ENCODE peak calls at places on chromosomes 16 and 17, in seven cellular contexts. V is esophagus squamous epithelium, W is PC-9, B is AG04450, K is OCI-LY7, D is choroid plexus epithelial cell, P is uterus. Y is an unnamed sample.

GRCh38 chr17:82439194-82439828 is 11.2 kb downstream of the CYBC1 start:
- DNase-seq in B (no peak), P (no peak), V (no peak), K (no peak), D (no peak), W (no peak), Y (no peak)

GRCh38 chr16:15949210-15950166 is at the start of gene ABCC1:
- DNase-seq in B (no peak), D (no peak), K (peak; percentile 74), V (no peak), P (peak; percentile 39), W (no peak), Y (no peak)

GRCh38 chr16:69105501-69106361 is at the start of gene HAS3:
- DNase-seq in P (no peak), V (no peak), K (peak; percentile 12), W (peak; percentile 71), D (peak; percentile 80), B (no peak), Y (peak; percentile 49)

GRCh38 chr17:1315891-1316403 is 36.5 kb downstream of the TRARG1 start:
- DNase-seq in K (no peak), B (no peak), V (no peak), W (no peak), P (no peak), D (peak; percentile 41), Y (no peak)

GRCh38 chr16:67447508-67448076 is 16.7 kb downstream of the HSD11B2 start:
- DNase-seq in D (peak; percentile 40), K (peak; percentile 68), V (no peak), W (no peak), P (peak; percentile 65), B (peak; percentile 37), Y (peak; percentile 53)

GRCh38 chr17:74037320-74037719 is 166.2 kb upstream of the RPL38 start:
- DNase-seq in V (no peak), P (no peak), B (no peak), W (no peak), D (peak; percentile 11), K (no peak), Y (peak; percentile 15)

GRCh38 chr17:1232786-1233185 is 37.5 kb upstream of the BHLHA9 start:
- DNase-seq in W (no peak), B (peak; percentile 23), V (no peak), D (peak; percentile 73), P (no peak), K (no peak), Y (peak; percentile 69)

GRCh38 chr17:49557204-49558024 is 18.3 kb upstream of the NXPH3 start:
- DNase-seq in P (no peak), K (peak; percentile 65), V (no peak), B (no peak), W (no peak), D (peak; percentile 79), Y (peak; percentile 57)

GRCh38 chr16:50616883-50617629 is 64.1 kb downstream of the SNX20 start:
- DNase-seq in B (no peak), P (no peak), D (no peak), K (no peak), V (no peak), W (no peak), Y (no peak)

GRCh38 chr17:56431736-56432135 is 161.8 kb upstream of the NOG start:
- DNase-seq in B (peak; percentile 8), V (no peak), P (no peak), W (no peak), K (no peak), D (no peak), Y (no peak)

GRCh38 chr17:82283208-82283749 is 9.8 kb upstream of the CSNK1D start:
- DNase-seq in W (peak; percentile 82), K (no peak), V (no peak), D (peak; percentile 76), P (no peak), B (peak; percentile 81), Y (peak; percentile 88)

GRCh38 chr16:12453832-12454231 is 349.9 kb downstream of the CPPED1 start:
- DNase-seq in D (no peak), V (no peak), K (no peak), P (no peak), W (no peak), B (no peak), Y (no peak)

GRCh38 chr17:77840156-77840555 is 118.3 kb upstream of the TNRC6C start:
- DNase-seq in P (no peak), D (peak; percentile 66), K (no peak), B (no peak), V (no peak), W (no peak), Y (no peak)

GRCh38 chr17:42423766-42424165 is 710 bp upstream of the CAVIN1 start:
- DNase-seq in D (no peak), P (no peak), B (no peak), K (no peak), W (no peak), V (no peak), Y (no peak)

GRCh38 chr16:57519796-57520360 is 16.5 kb downstream of the CCDC102A start:
- DNase-seq in K (peak; percentile 79), P (peak; percentile 82), V (no peak), B (no peak), D (peak; percentile 78), W (no peak), Y (peak; percentile 57)

GRCh38 chr17:81713556-81714411 is 1.7 kb downstream of the SLC25A10 start:
- DNase-seq in W (no peak), V (no peak), K (no peak), D (no peak), P (peak; percentile 18), B (no peak), Y (no peak)

GRCh38 chr16:4612977-4613635 is 1.6 kb downstream of the UBALD1 start:
- DNase-seq in D (no peak), W (peak; percentile 81), V (no peak), B (no peak), K (no peak), P (no peak), Y (no peak)

GRCh38 chr16:79418588-79418987 is 181.9 kb downstream of the MAF start:
- DNase-seq in B (no peak), D (no peak), W (no peak), K (no peak), V (no peak), P (no peak), Y (no peak)

GRCh38 chr16:69613283-69614154 is 47.8 kb downstream of the NFAT5 start:
- DNase-seq in V (no peak), B (no peak), D (peak; percentile 65), K (no peak), P (no peak), W (peak; percentile 82), Y (peak; percentile 56)

GRCh38 chr16:85649411-85649977 is 36.4 kb downstream of the GSE1 start:
- DNase-seq in K (no peak), W (no peak), B (no peak), P (no peak), D (no peak), V (no peak), Y (no peak)

GRCh38 chr16:58582971-58583765 is 46.5 kb downstream of the CNOT1 start:
- DNase-seq in W (no peak), V (no peak), B (no peak), P (no peak), D (peak; percentile 77), K (no peak), Y (no peak)

GRCh38 chr17:28724500-28725165 is 1.4 kb downstream of the TLCD1 start:
- DNase-seq in K (peak; percentile 28), P (no peak), W (no peak), V (no peak), D (no peak), B (no peak), Y (no peak)

GRCh38 chr16:70568601-70569217 is 45.1 kb downstream of the SF3B3 start:
- DNase-seq in P (no peak), D (peak; percentile 66), K (no peak), W (peak; percentile 99), V (no peak), B (no peak), Y (no peak)

GRCh38 chr17:32513579-32513978 is 26.8 kb downstream of the CDK5R1 start:
- DNase-seq in W (no peak), V (no peak), K (no peak), P (no peak), B (no peak), D (no peak), Y (no peak)

GRCh38 chr17:67293251-67294203 is 48.5 kb upstream of the HELZ start:
- DNase-seq in D (peak; percentile 71), B (no peak), P (peak; percentile 46), W (no peak), V (no peak), K (peak; percentile 83), Y (peak; percentile 53)

GRCh38 chr17:2369551-2370210 is 31.2 kb downstream of the MNT start:
- DNase-seq in D (peak; percentile 42), V (no peak), P (no peak), W (no peak), K (peak; percentile 28), B (no peak), Y (no peak)

GRCh38 chr17:75267403-75268232 is 3.4 kb downstream of the MIF4GD start:
- DNase-seq in D (no peak), P (no peak), W (no peak), V (no peak), K (no peak), B (no peak), Y (no peak)

GRCh38 chr17:63929860-63930766 is 2.0 kb downstream of the CD79B start:
- DNase-seq in W (no peak), D (no peak), V (no peak), P (no peak), K (peak; percentile 57), B (no peak), Y (no peak)
- H3K4me3 ChIP-seq in W (no peak overlapping the region), D (no peak overlapping the region), V (peak overlapping the region; percentile 14), P (no peak overlapping the region), K (peak overlapping the region; percentile 98), B (no peak overlapping the region), Y (no peak overlapping the region)

GRCh38 chr17:4594406-4595349 is 10.3 kb downstream of the SMTNL2 start:
- DNase-seq in W (no peak), K (peak; percentile 41), D (no peak), P (no peak), V (no peak), B (no peak), Y (no peak)
- TF ChIP-seq CTCF in W (no peak), K (peak; percentile 56), D (peak; percentile 26), P (no peak), V (no peak), B (peak; percentile 15), Y (no peak)

GRCh38 chr17:45131294-45131615 is 1.1 kb downstream of the PLCD3 start:
- DNase-seq in W (no peak), D (no peak), V (no peak), P (no peak), B (no peak), K (no peak), Y (no peak)
- H3K4me3 ChIP-seq in W (peak overlapping the region; percentile 96), D (peak overlapping the region; percentile 79), V (peak overlapping the region; percentile 98), P (peak overlapping the region; percentile 99), B (peak overlapping the region; percentile 83), K (no peak overlapping the region), Y (peak overlapping the region; percentile 70)

DNA sequence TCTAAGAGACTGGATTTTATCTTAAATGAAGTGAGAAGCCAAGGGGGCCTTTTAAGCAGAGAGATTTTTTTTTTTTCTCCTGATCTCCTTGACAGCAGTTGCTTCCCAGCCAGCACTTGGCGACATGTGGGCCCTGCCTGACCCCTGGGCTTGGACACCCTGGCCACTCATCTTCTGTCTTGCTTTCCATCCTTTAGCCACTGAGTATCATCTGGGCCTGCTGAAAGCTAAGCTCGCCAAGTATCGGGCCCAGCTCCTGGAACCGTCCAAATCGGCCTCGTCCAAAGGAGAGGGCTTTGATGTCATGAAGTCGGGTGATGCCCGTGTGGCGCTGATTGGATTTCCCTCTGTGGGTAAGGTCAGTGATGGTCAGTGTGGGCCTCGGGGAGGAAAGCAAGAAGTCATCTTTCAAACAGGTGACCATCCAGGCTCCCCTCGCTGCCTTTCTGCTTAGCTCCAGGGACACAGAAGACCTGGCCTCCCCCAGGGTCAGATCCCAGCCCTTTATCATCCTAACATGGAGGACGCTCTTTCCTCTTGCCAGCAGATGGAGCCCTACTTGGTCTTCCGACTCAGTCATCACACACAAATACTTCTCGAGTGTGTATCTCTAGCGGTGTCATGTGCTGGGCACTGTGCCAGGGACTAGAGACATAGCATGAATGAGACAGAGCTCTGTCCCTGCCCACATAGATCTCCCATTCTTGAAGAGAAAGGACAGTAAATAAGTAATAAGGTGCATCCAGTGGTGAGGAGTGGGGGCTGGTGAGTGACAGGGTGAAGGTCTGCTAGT is 6.1 kb downstream of the DRG2 start:
- DNase-seq in W (no peak), B (peak; percentile 26), V (no peak), P (no peak), K (peak; percentile 22), D (peak; percentile 92), Y (peak; percentile 85)
- TF ChIP-seq CTCF in W (peak; percentile 54), B (peak; percentile 56), V (no peak), P (no peak), K (peak; percentile 70), D (peak; percentile 77), Y (peak; percentile 62)

Y was measured in fibroblast of mammary gland.